ENCODE peak calls at places on chromosomes 2 and 18, in eight cellular contexts. R is uterus; T is AG09309; E is right cardiac atrium; K is activated effector memory CD4-positive, alpha-beta T cell treated with anti-CD3 and anti-CD28 coated beads, Interleukin-2, amount 50 U/mL, for 16 hours; S is epithelial cell of esophagus; M is AG09319; N is T-helper 1 cell. D is an unnamed sample.

GRCh38 chr18:79965119-79965902 is 868 bp downstream of the HSBP1L1 start:
- DNase-seq in R (peak), T (no peak), E (no peak), K (peak), S (peak), M (no peak), N (no peak), D (peak)

GRCh38 chr2:218284106-218284811 is 8.0 kb downstream of the TMBIM1 start:
- DNase-seq in R (peak), T (no peak), E (peak), K (peak), S (peak), M (no peak), N (no peak), D (no peak)

GRCh38 chr2:60629263-60629662 is 75.8 kb upstream of the BCL11A start:
- DNase-seq in R (no peak), T (no peak), E (no peak), K (no peak), S (no peak), M (no peak), N (no peak), D (no peak)

GRCh38 chr18:43383031-43383430 is 105.7 kb upstream of the SYT4 start:
- DNase-seq in R (no peak), T (no peak), E (no peak), K (no peak), S (no peak), M (no peak), N (no peak), D (no peak)

GRCh38 chr2:216916956-216917650 is 57.2 kb upstream of the TNP1 start:
- DNase-seq in R (no peak), T (no peak), E (no peak), K (no peak), S (peak), M (no peak), N (no peak), D (no peak)

GRCh38 chr2:241265506-241265905 is 50.0 kb downstream of the HDLBP start:
- DNase-seq in R (no peak), T (no peak), E (no peak), K (no peak), S (no peak), M (no peak), N (no peak), D (no peak)

GRCh38 chr2:238912916-238913875 is 65.3 kb downstream of the TWIST2 start:
- DNase-seq in R (peak), T (no peak), E (no peak), K (peak), S (no peak), M (no peak), N (no peak), D (no peak)

GRCh38 chr2:119156105-119156890 is 2.3 kb downstream of the C1QL2 start:
- DNase-seq in R (no peak), T (no peak), E (no peak), K (no peak), S (no peak), M (no peak), N (no peak), D (no peak)

GRCh38 chr18:47990981-47991380 is 60.5 kb upstream of the SMAD2 start:
- DNase-seq in R (no peak), T (no peak), E (no peak), K (no peak), S (no peak), M (no peak), N (no peak), D (no peak)

GRCh38 chr18:50982802-50983179 is 15.0 kb downstream of the ELAC1 start:
- DNase-seq in R (no peak), T (no peak), E (no peak), K (no peak), S (no peak), M (no peak), N (no peak), D (no peak)

GRCh38 chr2:174699993-174700766 is 64.1 kb downstream of the CHRNA1 start:
- DNase-seq in R (no peak), T (no peak), E (no peak), K (no peak), S (peak), M (no peak), N (no peak), D (no peak)

GRCh38 chr2:36965751-36966369 is 476 bp downstream of the STRN start:
- DNase-seq in R (no peak), T (no peak), E (peak), K (peak), S (peak), M (no peak), N (no peak), D (peak)

D was measured in nucleus accumbens.